ENCODE peak calls at places on chromosomes 6 and 20, in ten cellular contexts. N, S, X, Y, D, V, Z, U, E and T are unnamed samples.

GRCh38 chr20:38211200-38212097 is 46.4 kb upstream of the TGM2 start:
- DNase-seq in N (no peak), S (peak; percentile 56), X (no peak), Y (no peak), D (no peak), V (no peak), Z (no peak), U (no peak), E (no peak), T (no peak)

GRCh38 chr6:118867181-118867580 is 26.8 kb upstream of the ASF1A start:
- DNase-seq in N (no peak), S (no peak), X (no peak), Y (no peak), D (no peak), V (no peak), Z (no peak), U (no peak), E (no peak), T (no peak)

GRCh38 chr6:31578461-31579118 is 3.2 kb downstream of the TNF start:
- DNase-seq in N (no peak), S (no peak), X (no peak), Y (no peak), D (peak; percentile 93), V (no peak), Z (no peak), U (peak; percentile 66), E (no peak), T (no peak)

GRCh38 chr20:41533537-41534136 is 84.5 kb downstream of the CHD6 start:
- DNase-seq in N (no peak), S (no peak), X (no peak), Y (peak; percentile 97), D (no peak), V (no peak), Z (no peak), U (no peak), E (no peak), T (no peak)

GRCh38 chr20:11810316-11811130 is 107.2 kb upstream of the BTBD3 start:
- DNase-seq in N (no peak), S (no peak), X (peak; percentile 13), Y (no peak), D (no peak), V (peak; percentile 61), Z (no peak), U (no peak), E (no peak), T (no peak)

GRCh38 chr6:34560366-34561226 is 4.5 kb upstream of the SPDEF start:
- DNase-seq in N (no peak), S (peak; percentile 43), X (peak; percentile 55), Y (peak; percentile 89), D (no peak), V (no peak), Z (no peak), U (no peak), E (no peak), T (no peak)

GRCh38 chr6:78844899-78845298 is 22.5 kb upstream of the IRAK1BP1 start:
- DNase-seq in N (no peak), S (no peak), X (no peak), Y (no peak), D (no peak), V (no peak), Z (no peak), U (peak; percentile 8), E (no peak), T (no peak)

GRCh38 chr6:82786251-82786650 is 279.4 kb downstream of the UBE3D start:
- DNase-seq in N (no peak), S (no peak), X (no peak), Y (no peak), D (no peak), V (no peak), Z (no peak), U (no peak), E (no peak), T (no peak)

GRCh38 chr6:53031281-53031680 is 33.9 kb upstream of the FBXO9 start:
- DNase-seq in N (no peak), S (no peak), X (no peak), Y (no peak), D (no peak), V (no peak), Z (no peak), U (no peak), E (no peak), T (no peak)

GRCh38 chr6:53029761-53030160 is 34.7 kb upstream of the GSTA4 start:
- DNase-seq in N (no peak), S (no peak), X (no peak), Y (no peak), D (no peak), V (no peak), Z (no peak), U (no peak), E (no peak), T (no peak)

GRCh38 chr6:53026526-53026925 is 31.4 kb upstream of the GSTA4 start:
- DNase-seq in N (no peak), S (no peak), X (peak; percentile 26), Y (no peak), D (no peak), V (no peak), Z (no peak), U (no peak), E (no peak), T (no peak)

GRCh38 chr6:53027131-53027718 is 32.1 kb upstream of the GSTA4 start:
- DNase-seq in N (no peak), S (no peak), X (no peak), Y (no peak), D (no peak), V (no peak), Z (no peak), U (no peak), E (no peak), T (no peak)

DNA sequence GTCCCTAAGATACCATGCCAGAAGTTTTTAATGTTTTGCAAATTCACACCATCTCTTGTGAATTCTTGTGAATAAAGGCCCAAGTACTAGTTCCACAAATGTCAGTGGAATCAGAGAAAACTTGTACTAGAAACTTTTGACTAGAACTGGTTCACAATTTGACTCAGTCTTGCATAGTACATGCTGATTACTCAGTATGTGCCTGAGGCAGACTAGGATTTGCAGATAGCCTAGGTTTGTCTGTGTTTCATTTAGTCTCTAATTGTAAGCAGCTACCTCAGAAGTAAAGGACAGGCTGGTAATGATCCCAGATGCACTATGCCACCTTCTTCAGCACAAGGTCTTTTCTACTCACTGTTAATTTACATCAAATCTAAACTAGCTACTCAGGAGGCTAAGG is 34.2 kb upstream of the GSTA4 start:
- DNase-seq in N (no peak), S (no peak), X (no peak), Y (no peak), D (no peak), V (no peak), Z (no peak), U (no peak), E (no peak), T (no peak)
- H3K9me3 ChIP-seq in N (no peaks in the 10 kb centered on the region), S (no peaks in the 10 kb centered on the region), X (no peaks in the 10 kb centered on the region), Y (no peaks in the 10 kb centered on the region), D (no peaks in the 10 kb centered on the region), V (no peaks in the 10 kb centered on the region), Z (no peaks in the 10 kb centered on the region), U (no peaks in the 10 kb centered on the region), E (no peaks in the 10 kb centered on the region), T (no peaks in the 10 kb centered on the region)

GRCh38 chr6:117482240-117483003 is at the start of gene DCBLD1:
- DNase-seq in N (peak; percentile 79), S (peak; percentile 87), X (peak; percentile 82), Y (peak; percentile 78), D (no peak), V (no peak), Z (peak; percentile 86), U (peak; percentile 79), E (peak; percentile 61), T (peak; percentile 85)

GRCh38 chr6:117478853-117479231 is 3.6 kb upstream of the DCBLD1 start:
- DNase-seq in N (no peak), S (no peak), X (no peak), Y (no peak), D (no peak), V (no peak), Z (no peak), U (no peak), E (no peak), T (no peak)

GRCh38 chr6:117481926-117482239 is 591 bp upstream of the DCBLD1 start:
- DNase-seq in N (no peak), S (no peak), X (no peak), Y (no peak), D (no peak), V (no peak), Z (no peak), U (no peak), E (no peak), T (no peak)

GRCh38 chr6:117481278-117481925 is 1.1 kb upstream of the DCBLD1 start:
- DNase-seq in N (no peak), S (no peak), X (no peak), Y (peak; percentile 84), D (no peak), V (no peak), Z (peak; percentile 51), U (no peak), E (peak; percentile 16), T (peak; percentile 42)

DNA sequence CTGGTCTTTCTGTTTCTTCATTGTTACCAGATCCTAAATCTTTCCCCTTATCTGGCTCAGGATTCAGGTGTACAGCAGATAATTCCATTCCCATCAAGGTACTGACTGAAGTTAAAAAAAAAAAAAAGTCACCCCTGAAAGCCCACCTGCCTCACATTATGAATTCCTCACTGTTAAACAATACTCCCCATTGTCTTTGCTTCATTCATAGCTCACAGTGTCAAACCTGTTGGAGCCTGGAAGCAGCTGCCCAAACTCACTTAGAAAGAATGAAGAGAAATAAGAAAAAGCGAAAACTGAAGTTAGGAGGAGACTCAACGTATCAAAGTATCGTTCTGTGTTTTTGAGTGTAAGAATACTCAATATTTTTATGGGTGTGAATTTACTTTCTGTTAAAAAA is 1.8 kb upstream of the DCBLD1 start:
- DNase-seq in N (no peak), S (no peak), X (no peak), Y (peak; percentile 59), D (no peak), V (no peak), Z (no peak), U (no peak), E (no peak), T (no peak)
- H3K9me3 ChIP-seq in N (no peaks in the 10 kb centered on the region), S (no peaks in the 10 kb centered on the region), X (no peaks in the 10 kb centered on the region), Y (no peaks in the 10 kb centered on the region), D (no peaks in the 10 kb centered on the region), V (no peaks in the 10 kb centered on the region), Z (no peaks in the 10 kb centered on the region), U (no peaks in the 10 kb centered on the region), E (no peaks in the 10 kb centered on the region), T (no peaks in the 10 kb centered on the region)

DNA sequence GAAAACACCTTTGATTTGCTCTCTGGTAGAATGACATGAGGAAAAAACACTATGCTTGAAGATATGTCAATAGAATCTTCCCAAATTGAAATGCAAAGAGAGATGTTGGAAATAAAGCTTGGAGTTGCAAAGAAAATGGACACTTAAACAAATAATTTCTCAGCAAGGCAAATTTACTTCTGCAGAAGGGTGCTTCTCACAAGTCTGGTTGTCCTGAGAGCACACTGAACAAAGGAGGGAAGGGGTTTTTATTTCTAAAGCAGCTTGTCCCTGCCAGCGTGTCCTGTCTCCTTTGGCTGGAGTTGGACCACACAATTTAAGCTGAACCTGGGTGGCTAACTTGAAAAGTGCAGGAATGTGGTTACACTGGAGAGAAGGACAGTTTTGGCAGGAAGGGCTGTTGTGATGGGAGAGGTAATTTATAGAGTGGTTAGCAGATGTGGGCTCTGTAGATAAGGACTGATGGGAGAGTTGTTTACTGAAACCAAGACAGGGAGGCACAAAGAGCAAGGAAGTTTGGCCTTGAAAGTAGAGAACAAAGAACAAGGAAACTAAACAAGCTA is 454.6 kb upstream of the EYS start:
- DNase-seq in N (no peak), S (no peak), X (no peak), Y (no peak), D (no peak), V (no peak), Z (no peak), U (no peak), E (no peak), T (no peak)
- H3K9me3 ChIP-seq in N (no peaks in the 10 kb centered on the region), S (peaks cover 12% of the 10 kb centered on the region), X (no peaks in the 10 kb centered on the region), Y (peaks cover 89% of the 10 kb centered on the region), D (peaks cover 34% of the 10 kb centered on the region), V (peaks cover 10% of the 10 kb centered on the region), Z (peaks cover 28% of the 10 kb centered on the region), U (no peaks in the 10 kb centered on the region), E (peaks cover 8% of the 10 kb centered on the region), T (no peaks in the 10 kb centered on the region)

DNA sequence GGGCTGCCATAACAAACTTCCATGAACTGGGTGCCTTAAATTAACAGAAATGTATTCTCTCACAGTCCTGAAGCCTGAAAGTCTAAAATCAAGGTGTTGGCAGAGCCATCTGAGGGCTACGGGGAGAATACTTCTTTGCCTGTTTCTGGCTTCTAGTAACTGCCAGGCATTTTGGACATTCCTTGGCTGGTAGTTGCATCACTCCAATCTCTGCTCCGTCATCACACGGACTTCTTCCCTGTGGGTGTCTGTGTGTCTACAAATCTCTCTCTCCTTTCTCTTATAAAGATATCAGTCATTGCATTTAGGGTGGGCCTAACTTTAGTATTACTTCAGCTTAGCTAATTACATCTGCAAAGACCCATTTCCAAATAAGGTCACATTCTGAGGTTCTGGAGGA is 20.9 kb upstream of the PERP start:
- DNase-seq in N (no peak), S (no peak), X (peak; percentile 15), Y (no peak), D (no peak), V (no peak), Z (no peak), U (no peak), E (no peak), T (no peak)
- H3K9me3 ChIP-seq in N (no peaks in the 10 kb centered on the region), S (no peaks in the 10 kb centered on the region), X (no peaks in the 10 kb centered on the region), Y (no peaks in the 10 kb centered on the region), D (no peaks in the 10 kb centered on the region), V (no peaks in the 10 kb centered on the region), Z (no peaks in the 10 kb centered on the region), U (no peaks in the 10 kb centered on the region), E (no peaks in the 10 kb centered on the region), T (no peaks in the 10 kb centered on the region)